ENCODE peak calls at places on chromosome 21, in five cellular contexts. N is aorta, R is Panc1, W is upper lobe of left lung, F is IMR-90. J is an unnamed sample. For H3K4me1, the result is how much of the 10 kb centered on the place peaks cover.

GRCh38 chr21:15063821-15064575 is 802 bp downstream of the NRIP1 start:
- ATAC-seq in F (peak), N (peak), R (peak), W (peak), J (peak)

GRCh38 chr21:34946385-34947121 is 102.5 kb downstream of the RUNX1 start:
- ATAC-seq in R (no peak), N (no peak), F (no peak), W (no peak), J (no peak)

GRCh38 chr21:28737671-28738279 is 254.9 kb downstream of the LTN1 start:
- ATAC-seq in N (no peak), F (peak), R (no peak), W (no peak), J (no peak)

GRCh38 chr21:45822002-45822397 is 159.6 kb upstream of the COL6A1 start:
- ATAC-seq in R (no peak), F (no peak), N (no peak), W (no peak), J (no peak)

GRCh38 chr21:22062472-22063139 is 1064.4 kb downstream of the NCAM2 start:
- ATAC-seq in R (no peak), W (no peak), F (no peak), N (no peak), J (no peak)

GRCh38 chr21:36316872-36317484 is 3.0 kb upstream of the MORC3 start:
- ATAC-seq in W (no peak), R (no peak), F (no peak), N (no peak), J (no peak)

GRCh38 chr21:30990514-30991304 is 47.6 kb downstream of the KRTAP19-8 start:
- ATAC-seq in R (no peak), N (no peak), F (no peak), W (no peak), J (no peak)

GRCh38 chr21:45957551-45957950 is 24.0 kb upstream of the COL6A1 start:
- ATAC-seq in N (no peak), F (no peak), W (no peak), R (no peak), J (no peak)

GRCh38 chr21:46116846-46117585 is 19.1 kb downstream of the COL6A2 start:
- ATAC-seq in R (no peak), F (peak), N (no peak), W (no peak), J (no peak)

DNA sequence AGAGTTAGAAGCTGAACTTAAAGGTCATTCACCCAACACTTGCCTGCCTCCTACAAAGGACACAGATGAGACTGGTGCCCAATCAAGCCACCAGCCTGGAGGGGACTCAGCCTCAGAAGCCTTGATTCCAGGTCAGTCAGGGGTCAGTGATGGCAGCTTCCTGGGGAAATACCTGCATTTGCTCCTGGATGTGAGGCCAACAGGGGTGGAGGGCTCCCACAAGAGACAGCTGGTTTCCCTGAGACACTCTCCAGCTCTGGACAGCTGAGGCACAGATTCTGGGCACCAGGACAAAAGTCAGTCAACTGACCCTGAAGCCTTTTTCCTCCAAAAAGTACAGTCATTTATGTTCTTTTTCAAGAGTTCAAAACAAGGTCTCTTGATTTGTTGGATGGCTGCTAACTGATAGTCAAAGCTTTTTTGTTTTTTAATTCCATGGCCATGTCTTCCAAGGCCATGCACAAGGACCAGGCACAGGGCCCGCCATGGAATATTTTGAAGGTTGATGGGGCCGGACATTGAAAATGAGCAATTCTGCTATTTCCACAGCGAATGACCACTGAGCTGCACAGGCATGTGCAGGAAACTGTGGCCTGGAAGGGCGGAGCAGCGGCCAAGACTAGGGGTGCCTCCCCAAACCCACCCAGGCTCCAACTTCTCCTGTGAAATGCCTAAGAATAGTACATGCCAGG is 1.8 kb downstream of the C2CD2 start:
- ATAC-seq in W (no peak), R (no peak), N (no peak), F (no peak), J (no peak)
- H3K4me3 ChIP-seq in W (peak), R (peak), N (no peak), F (peak), J (peak)

GRCh38 chr21:25564349-25564948 is 42.8 kb downstream of the MRPL39 start:
- ATAC-seq in N (no peak), W (no peak), R (no peak), F (no peak), J (no peak)

GRCh38 chr21:25560151-25560783 is 47.0 kb downstream of the MRPL39 start:
- ATAC-seq in N (no peak), R (no peak), W (no peak), F (no peak), J (no peak)

GRCh38 chr21:25562660-25563059 is 44.6 kb downstream of the MRPL39 start:
- ATAC-seq in R (no peak), F (no peak), N (no peak), W (no peak), J (no peak)

GRCh38 chr21:25563399-25564116 is 43.7 kb downstream of the MRPL39 start:
- ATAC-seq in W (no peak), F (no peak), R (no peak), N (no peak), J (no peak)

DNA sequence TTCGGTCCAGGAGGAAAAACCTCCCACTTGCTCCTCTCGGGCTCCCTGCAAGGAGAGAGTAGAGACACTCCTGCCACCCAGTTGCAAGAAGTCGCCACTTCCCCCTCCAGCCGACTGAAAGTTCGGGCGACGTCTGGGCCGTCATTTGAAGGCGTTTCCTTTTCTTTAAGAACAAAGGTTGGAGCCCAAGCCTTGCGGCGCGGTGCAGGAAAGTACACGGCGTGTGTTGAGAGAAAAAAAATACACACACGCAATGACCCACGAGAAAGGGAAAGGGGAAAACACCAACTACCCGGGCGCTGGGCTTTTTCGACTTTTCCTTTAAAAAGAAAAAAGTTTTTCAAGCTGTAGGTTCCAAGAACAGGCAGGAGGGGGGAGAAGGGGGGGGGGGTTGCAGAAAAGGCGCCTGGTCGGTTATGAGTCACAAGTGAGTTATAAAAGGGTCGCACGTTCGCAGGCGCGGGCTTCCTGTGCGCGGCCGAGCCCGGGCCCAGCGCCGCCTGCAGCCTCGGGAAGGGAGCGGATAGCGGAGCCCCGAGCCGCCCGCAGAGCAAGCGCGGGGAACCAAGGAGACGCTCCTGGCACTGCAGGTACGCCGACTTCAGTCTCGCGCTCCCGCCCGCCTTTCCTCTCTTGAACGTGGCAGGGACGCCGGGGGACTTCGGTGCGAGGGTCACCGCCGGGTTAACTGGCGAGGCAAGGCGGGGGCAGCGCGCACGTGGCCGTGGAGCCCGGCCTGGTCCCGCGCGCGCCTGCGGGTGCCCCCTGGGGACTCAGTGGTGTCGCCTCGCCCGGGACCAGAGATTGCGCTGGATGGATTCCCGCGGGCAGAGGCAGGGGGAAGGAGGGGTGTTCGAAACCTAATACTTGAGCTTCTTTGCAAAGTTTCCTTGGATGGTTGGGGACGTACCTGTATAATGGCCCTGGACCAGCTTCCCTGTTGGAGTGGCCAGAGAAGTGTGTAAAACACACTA is 45.3 kb downstream of the MRPL39 start:
- ATAC-seq in F (peak), R (peak), N (peak), W (peak), J (peak)
- H3K4me1 ChIP-seq in F (under half), R (under half), N (under half), W (under half), J (under half)

GRCh38 chr21:44285547-44285992 is at the start of gene AIRE:
- ATAC-seq in F (peak), N (no peak), R (peak), W (no peak), J (no peak)
- H3K4me3 ChIP-seq in F (no peak), N (no peak), R (no peak), W (peak), J (peak)

GRCh38 chr21:42721341-42721824 is 68.0 kb downstream of the PDE9A start:
- ATAC-seq in W (peak), F (no peak), R (no peak), N (no peak), J (peak)

GRCh38 chr21:42711667-42712066 is 58.2 kb downstream of the PDE9A start:
- ATAC-seq in R (no peak), W (no peak), F (no peak), N (no peak), J (no peak)

DNA sequence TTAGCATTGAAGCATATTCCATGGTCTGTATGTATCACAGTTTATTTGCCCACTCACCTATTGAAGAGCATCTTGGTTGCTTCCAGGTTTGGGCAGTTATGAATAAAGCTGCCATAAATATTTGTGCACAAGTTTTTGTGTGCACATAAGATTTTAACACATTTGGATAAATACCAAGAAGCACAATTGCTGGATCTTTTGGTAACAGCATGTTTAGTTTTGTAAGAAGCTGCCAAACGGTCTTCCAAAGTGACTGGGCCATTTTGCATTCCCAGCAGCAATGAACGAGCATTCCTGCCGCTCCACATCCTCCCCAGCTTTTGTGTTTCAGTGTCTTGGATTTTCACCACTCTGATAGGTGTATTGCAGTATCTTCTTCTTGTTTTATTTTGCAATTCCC is 62.7 kb downstream of the PDE9A start:
- ATAC-seq in N (no peak), W (no peak), F (no peak), R (no peak), J (no peak)
- H3K4me1 ChIP-seq in N (under half), W (under half), F (under half), R (under half), J (under half)

J was measured in gastroesophageal sphincter.